ENCODE peak calls at places on chromosomes 1 and 21, in nine cellular contexts. One of them, this sample, is unnamed.

GRCh38 chr1:119631086-119631432 is 17.0 kb downstream of the ZNF697 start:
- DNase-seq in endothelial cell of umbilical vein: no peak
- DNase-seq in CD4-positive, alpha-beta memory T cell: no peak
- DNase-seq in heart left ventricle: no peak
- DNase-seq in spleen: no peak
- DNase-seq in Peyer's patch: no peak
- DNase-seq in right cardiac atrium: no peak
- DNase-seq in SK-N-SH: no peak
- DNase-seq in ovary: no peak
- DNase-seq in this sample: no peak

GRCh38 chr1:23743287-23744052 is at the start of gene ELOA:
- DNase-seq in endothelial cell of umbilical vein: peak; percentile 56
- DNase-seq in CD4-positive, alpha-beta memory T cell: peak; percentile 75
- DNase-seq in heart left ventricle: peak; percentile 77
- DNase-seq in spleen: peak; percentile 97
- DNase-seq in Peyer's patch: peak; percentile 86
- DNase-seq in right cardiac atrium: peak; percentile 75
- DNase-seq in SK-N-SH: peak; percentile 99
- DNase-seq in ovary: peak; percentile 61
- DNase-seq in this sample: peak; percentile 95

GRCh38 chr1:26014179-26014578 is 7.4 kb upstream of the EXTL1 start:
- DNase-seq in endothelial cell of umbilical vein: no peak
- DNase-seq in CD4-positive, alpha-beta memory T cell: no peak
- DNase-seq in heart left ventricle: no peak
- DNase-seq in spleen: no peak
- DNase-seq in Peyer's patch: no peak
- DNase-seq in right cardiac atrium: no peak
- DNase-seq in SK-N-SH: no peak
- DNase-seq in ovary: no peak
- DNase-seq in this sample: no peak

GRCh38 chr1:40047769-40048168 is 7.2 kb downstream of the CAP1 start:
- DNase-seq in endothelial cell of umbilical vein: no peak
- DNase-seq in CD4-positive, alpha-beta memory T cell: no peak
- DNase-seq in heart left ventricle: no peak
- DNase-seq in spleen: no peak
- DNase-seq in Peyer's patch: no peak
- DNase-seq in right cardiac atrium: no peak
- DNase-seq in SK-N-SH: no peak
- DNase-seq in ovary: no peak
- DNase-seq in this sample: no peak

GRCh38 chr1:94739521-94740061 is 80.6 kb upstream of the SLC44A3 start:
- DNase-seq in endothelial cell of umbilical vein: no peak
- DNase-seq in CD4-positive, alpha-beta memory T cell: no peak
- DNase-seq in heart left ventricle: no peak
- DNase-seq in spleen: no peak
- DNase-seq in Peyer's patch: no peak
- DNase-seq in right cardiac atrium: peak; percentile 63
- DNase-seq in SK-N-SH: no peak
- DNase-seq in ovary: no peak
- DNase-seq in this sample: no peak

GRCh38 chr1:201578008-201578888 is 39.3 kb downstream of the NAV1 start:
- DNase-seq in endothelial cell of umbilical vein: no peak
- DNase-seq in CD4-positive, alpha-beta memory T cell: no peak
- DNase-seq in heart left ventricle: no peak
- DNase-seq in spleen: peak; percentile 4
- DNase-seq in Peyer's patch: no peak
- DNase-seq in right cardiac atrium: no peak
- DNase-seq in SK-N-SH: no peak
- DNase-seq in ovary: no peak
- DNase-seq in this sample: no peak

GRCh38 chr1:230422221-230422981 is 3.7 kb downstream of the PGBD5 start:
- DNase-seq in endothelial cell of umbilical vein: no peak
- DNase-seq in CD4-positive, alpha-beta memory T cell: no peak
- DNase-seq in heart left ventricle: no peak
- DNase-seq in spleen: no peak
- DNase-seq in Peyer's patch: no peak
- DNase-seq in right cardiac atrium: no peak
- DNase-seq in SK-N-SH: no peak
- DNase-seq in ovary: no peak
- DNase-seq in this sample: no peak

GRCh38 chr21:36297555-36297937 is 22.5 kb upstream of the MORC3 start:
- DNase-seq in endothelial cell of umbilical vein: no peak
- DNase-seq in CD4-positive, alpha-beta memory T cell: no peak
- DNase-seq in heart left ventricle: no peak
- DNase-seq in spleen: no peak
- DNase-seq in Peyer's patch: no peak
- DNase-seq in right cardiac atrium: no peak
- DNase-seq in SK-N-SH: no peak
- DNase-seq in ovary: no peak
- DNase-seq in this sample: no peak

GRCh38 chr1:174413632-174414031 is 34.1 kb upstream of the GPR52 start:
- DNase-seq in endothelial cell of umbilical vein: no peak
- DNase-seq in CD4-positive, alpha-beta memory T cell: no peak
- DNase-seq in heart left ventricle: no peak
- DNase-seq in spleen: no peak
- DNase-seq in Peyer's patch: no peak
- DNase-seq in right cardiac atrium: no peak
- DNase-seq in SK-N-SH: no peak
- DNase-seq in ovary: no peak
- DNase-seq in this sample: no peak

GRCh38 chr1:174406421-174406820 is 41.3 kb upstream of the GPR52 start:
- DNase-seq in endothelial cell of umbilical vein: no peak
- DNase-seq in CD4-positive, alpha-beta memory T cell: no peak
- DNase-seq in heart left ventricle: no peak
- DNase-seq in spleen: no peak
- DNase-seq in Peyer's patch: no peak
- DNase-seq in right cardiac atrium: no peak
- DNase-seq in SK-N-SH: no peak
- DNase-seq in ovary: no peak
- DNase-seq in this sample: no peak

GRCh38 chr1:174407705-174408104 is 40.1 kb upstream of the GPR52 start:
- DNase-seq in endothelial cell of umbilical vein: no peak
- DNase-seq in CD4-positive, alpha-beta memory T cell: no peak
- DNase-seq in heart left ventricle: no peak
- DNase-seq in spleen: no peak
- DNase-seq in Peyer's patch: no peak
- DNase-seq in right cardiac atrium: no peak
- DNase-seq in SK-N-SH: no peak
- DNase-seq in ovary: no peak
- DNase-seq in this sample: no peak

GRCh38 chr1:174405219-174405618 is 42.5 kb upstream of the GPR52 start:
- DNase-seq in endothelial cell of umbilical vein: no peak
- DNase-seq in CD4-positive, alpha-beta memory T cell: no peak
- DNase-seq in heart left ventricle: no peak
- DNase-seq in spleen: no peak
- DNase-seq in Peyer's patch: no peak
- DNase-seq in right cardiac atrium: no peak
- DNase-seq in SK-N-SH: no peak
- DNase-seq in ovary: no peak
- DNase-seq in this sample: no peak

DNA sequence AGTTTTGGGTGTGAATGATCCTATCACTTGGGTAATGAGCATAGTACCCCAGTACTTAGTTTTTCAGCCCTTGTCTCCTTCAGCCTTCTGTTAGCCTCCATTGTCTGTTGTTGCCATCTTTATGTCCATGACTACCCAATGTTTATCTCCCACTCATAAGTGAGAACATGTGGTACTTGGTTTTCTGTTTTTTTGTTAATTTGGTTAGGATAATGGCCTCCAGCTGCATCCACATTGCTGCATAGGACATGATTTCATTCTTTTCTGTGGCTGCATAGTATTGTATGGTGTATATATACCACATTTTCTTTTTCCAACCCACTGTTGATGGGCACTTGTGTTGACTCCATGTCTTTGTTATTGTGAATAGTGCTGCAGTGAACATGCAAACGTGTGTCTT is 39.6 kb upstream of the GPR52 start:
- DNase-seq in endothelial cell of umbilical vein: no peak
- DNase-seq in CD4-positive, alpha-beta memory T cell: no peak
- DNase-seq in heart left ventricle: no peak
- DNase-seq in spleen: no peak
- DNase-seq in Peyer's patch: no peak
- DNase-seq in right cardiac atrium: no peak
- DNase-seq in SK-N-SH: peak; percentile 15
- DNase-seq in ovary: no peak
- DNase-seq in this sample: no peak
- H3K27ac ChIP-seq in endothelial cell of umbilical vein: no peak overlapping the region
- H3K27ac ChIP-seq in CD4-positive, alpha-beta memory T cell: no peak overlapping the region
- H3K27ac ChIP-seq in heart left ventricle: no peak overlapping the region
- H3K27ac ChIP-seq in spleen: no peak overlapping the region
- H3K27ac ChIP-seq in Peyer's patch: no peak overlapping the region
- H3K27ac ChIP-seq in right cardiac atrium: no peak overlapping the region
- H3K27ac ChIP-seq in SK-N-SH: peak overlapping the region; percentile 14
- H3K27ac ChIP-seq in ovary: no peak overlapping the region
- H3K27ac ChIP-seq in this sample: no peak overlapping the region

GRCh38 chr1:235403598-235403997 is 36.4 kb downstream of the TBCE start:
- DNase-seq in endothelial cell of umbilical vein: no peak
- DNase-seq in CD4-positive, alpha-beta memory T cell: no peak
- DNase-seq in heart left ventricle: no peak
- DNase-seq in spleen: no peak
- DNase-seq in Peyer's patch: no peak
- DNase-seq in right cardiac atrium: no peak
- DNase-seq in SK-N-SH: no peak
- DNase-seq in ovary: no peak
- DNase-seq in this sample: no peak

GRCh38 chr1:235402457-235403200 is 35.4 kb downstream of the TBCE start:
- DNase-seq in endothelial cell of umbilical vein: peak; percentile 26
- DNase-seq in CD4-positive, alpha-beta memory T cell: no peak
- DNase-seq in heart left ventricle: no peak
- DNase-seq in spleen: no peak
- DNase-seq in Peyer's patch: no peak
- DNase-seq in right cardiac atrium: no peak
- DNase-seq in SK-N-SH: no peak
- DNase-seq in ovary: no peak
- DNase-seq in this sample: no peak

GRCh38 chr1:235397733-235398132 is 30.5 kb downstream of the TBCE start:
- DNase-seq in endothelial cell of umbilical vein: no peak
- DNase-seq in CD4-positive, alpha-beta memory T cell: no peak
- DNase-seq in heart left ventricle: no peak
- DNase-seq in spleen: no peak
- DNase-seq in Peyer's patch: no peak
- DNase-seq in right cardiac atrium: no peak
- DNase-seq in SK-N-SH: no peak
- DNase-seq in ovary: no peak
- DNase-seq in this sample: no peak

GRCh38 chr1:235401251-235401650 is 34.0 kb downstream of the TBCE start:
- DNase-seq in endothelial cell of umbilical vein: no peak
- DNase-seq in CD4-positive, alpha-beta memory T cell: no peak
- DNase-seq in heart left ventricle: no peak
- DNase-seq in spleen: no peak
- DNase-seq in Peyer's patch: no peak
- DNase-seq in right cardiac atrium: no peak
- DNase-seq in SK-N-SH: peak; percentile 68
- DNase-seq in ovary: no peak
- DNase-seq in this sample: no peak

DNA sequence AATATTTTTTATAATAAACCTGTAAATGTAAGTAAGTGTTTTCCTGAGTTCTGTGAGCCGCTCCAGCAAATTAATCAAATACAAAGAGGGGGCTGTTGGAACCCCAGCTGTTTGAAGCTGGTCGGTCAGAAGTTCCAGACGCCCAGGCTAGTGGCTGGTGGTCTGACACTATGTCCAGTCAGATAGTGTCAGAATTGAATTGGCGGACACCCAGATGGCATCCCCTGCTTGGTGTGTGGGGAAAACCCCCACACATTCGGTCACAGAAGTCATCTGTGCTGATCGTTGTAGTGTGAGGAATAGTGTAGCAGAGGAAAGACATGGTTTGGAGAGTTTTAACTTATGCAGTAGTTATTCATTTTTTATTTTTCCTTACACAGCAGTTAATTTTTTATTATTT is 32.4 kb downstream of the TBCE start:
- DNase-seq in endothelial cell of umbilical vein: no peak
- DNase-seq in CD4-positive, alpha-beta memory T cell: no peak
- DNase-seq in heart left ventricle: no peak
- DNase-seq in spleen: no peak
- DNase-seq in Peyer's patch: no peak
- DNase-seq in right cardiac atrium: no peak
- DNase-seq in SK-N-SH: no peak
- DNase-seq in ovary: no peak
- DNase-seq in this sample: no peak
- H3K27ac ChIP-seq in endothelial cell of umbilical vein: no peak overlapping the region
- H3K27ac ChIP-seq in CD4-positive, alpha-beta memory T cell: no peak overlapping the region
- H3K27ac ChIP-seq in heart left ventricle: no peak overlapping the region
- H3K27ac ChIP-seq in spleen: no peak overlapping the region
- H3K27ac ChIP-seq in Peyer's patch: no peak overlapping the region
- H3K27ac ChIP-seq in right cardiac atrium: no peak overlapping the region
- H3K27ac ChIP-seq in SK-N-SH: no peak overlapping the region
- H3K27ac ChIP-seq in ovary: no peak overlapping the region
- H3K27ac ChIP-seq in this sample: no peak overlapping the region

GRCh38 chr1:157829711-157830110 is 9.8 kb upstream of the FCRL1 start:
- DNase-seq in endothelial cell of umbilical vein: no peak
- DNase-seq in CD4-positive, alpha-beta memory T cell: no peak
- DNase-seq in heart left ventricle: no peak
- DNase-seq in spleen: no peak
- DNase-seq in Peyer's patch: no peak
- DNase-seq in right cardiac atrium: no peak
- DNase-seq in SK-N-SH: no peak
- DNase-seq in ovary: no peak
- DNase-seq in this sample: no peak
- H3K27ac ChIP-seq in endothelial cell of umbilical vein: no peak overlapping the region
- H3K27ac ChIP-seq in CD4-positive, alpha-beta memory T cell: no peak overlapping the region
- H3K27ac ChIP-seq in heart left ventricle: no peak overlapping the region
- H3K27ac ChIP-seq in spleen: no peak overlapping the region
- H3K27ac ChIP-seq in Peyer's patch: no peak overlapping the region
- H3K27ac ChIP-seq in right cardiac atrium: no peak overlapping the region
- H3K27ac ChIP-seq in SK-N-SH: no peak overlapping the region
- H3K27ac ChIP-seq in ovary: no peak overlapping the region
- H3K27ac ChIP-seq in this sample: no peak overlapping the region

GRCh38 chr1:3105167-3105863 is 36.3 kb downstream of the PRDM16 start:
- DNase-seq in endothelial cell of umbilical vein: no peak
- DNase-seq in CD4-positive, alpha-beta memory T cell: no peak
- DNase-seq in heart left ventricle: no peak
- DNase-seq in spleen: no peak
- DNase-seq in Peyer's patch: no peak
- DNase-seq in right cardiac atrium: no peak
- DNase-seq in SK-N-SH: no peak
- DNase-seq in ovary: no peak
- DNase-seq in this sample: no peak

GRCh38 chr1:3099861-3100260 is 30.9 kb downstream of the PRDM16 start:
- DNase-seq in endothelial cell of umbilical vein: no peak
- DNase-seq in CD4-positive, alpha-beta memory T cell: no peak
- DNase-seq in heart left ventricle: no peak
- DNase-seq in spleen: no peak
- DNase-seq in Peyer's patch: no peak
- DNase-seq in right cardiac atrium: no peak
- DNase-seq in SK-N-SH: no peak
- DNase-seq in ovary: no peak
- DNase-seq in this sample: no peak

GRCh38 chr1:3103977-3104677 is 35.1 kb downstream of the PRDM16 start:
- DNase-seq in endothelial cell of umbilical vein: no peak
- DNase-seq in CD4-positive, alpha-beta memory T cell: no peak
- DNase-seq in heart left ventricle: no peak
- DNase-seq in spleen: no peak
- DNase-seq in Peyer's patch: no peak
- DNase-seq in right cardiac atrium: no peak
- DNase-seq in SK-N-SH: no peak
- DNase-seq in ovary: no peak
- DNase-seq in this sample: no peak

GRCh38 chr1:3097861-3098260 is 28.9 kb downstream of the PRDM16 start:
- DNase-seq in endothelial cell of umbilical vein: no peak
- DNase-seq in CD4-positive, alpha-beta memory T cell: no peak
- DNase-seq in heart left ventricle: peak; percentile 69
- DNase-seq in spleen: no peak
- DNase-seq in Peyer's patch: no peak
- DNase-seq in right cardiac atrium: no peak
- DNase-seq in SK-N-SH: no peak
- DNase-seq in ovary: no peak
- DNase-seq in this sample: no peak

DNA sequence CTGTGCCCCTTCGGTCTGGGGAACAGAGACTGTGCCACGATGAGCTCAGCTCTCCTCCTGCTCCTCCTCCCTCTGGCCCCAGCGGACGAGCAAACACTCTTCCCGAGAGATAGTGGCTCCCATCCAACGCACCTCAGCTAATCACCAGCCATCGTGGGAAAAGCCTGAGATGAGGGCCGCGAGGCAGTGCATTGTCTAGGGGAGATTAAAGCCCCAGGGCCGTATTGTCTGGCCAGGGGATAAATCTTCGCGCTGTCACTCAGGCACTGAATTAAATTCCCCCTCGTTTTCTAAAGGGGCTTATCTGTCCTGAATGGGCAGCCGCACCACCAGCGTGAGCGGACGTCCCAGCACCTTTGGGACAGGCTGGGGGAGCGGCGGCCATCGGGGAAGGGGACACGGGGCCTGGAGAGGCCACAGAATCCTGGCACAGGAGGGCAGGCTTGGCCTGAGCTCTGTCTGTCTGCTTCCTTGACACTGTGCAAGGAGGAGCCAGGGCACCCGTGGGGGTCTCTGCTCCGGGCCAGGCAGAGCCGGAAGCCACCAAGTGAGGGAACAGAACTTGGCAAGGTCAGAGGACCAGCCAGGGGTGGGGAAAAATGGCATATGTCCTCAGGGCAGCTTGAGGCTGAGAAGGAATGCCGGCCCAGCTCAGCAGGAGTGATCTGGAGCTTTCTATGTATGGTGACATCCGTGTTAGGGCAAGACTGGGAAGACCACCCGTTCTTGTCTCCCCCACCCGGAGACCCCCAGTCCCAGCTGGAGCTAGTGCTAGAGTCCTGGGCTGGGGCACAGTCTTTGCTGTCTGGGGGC is 32.3 kb downstream of the PRDM16 start:
- DNase-seq in endothelial cell of umbilical vein: no peak
- DNase-seq in CD4-positive, alpha-beta memory T cell: no peak
- DNase-seq in heart left ventricle: no peak
- DNase-seq in spleen: no peak
- DNase-seq in Peyer's patch: no peak
- DNase-seq in right cardiac atrium: no peak
- DNase-seq in SK-N-SH: no peak
- DNase-seq in ovary: no peak
- DNase-seq in this sample: no peak
- H3K27ac ChIP-seq in endothelial cell of umbilical vein: no peak overlapping the region
- H3K27ac ChIP-seq in CD4-positive, alpha-beta memory T cell: no peak overlapping the region
- H3K27ac ChIP-seq in heart left ventricle: no peak overlapping the region
- H3K27ac ChIP-seq in spleen: no peak overlapping the region
- H3K27ac ChIP-seq in Peyer's patch: no peak overlapping the region
- H3K27ac ChIP-seq in right cardiac atrium: no peak overlapping the region
- H3K27ac ChIP-seq in SK-N-SH: no peak overlapping the region
- H3K27ac ChIP-seq in ovary: no peak overlapping the region
- H3K27ac ChIP-seq in this sample: no peak overlapping the region

This sample was measured in left lung.